ENCODE peak calls at places on chromosomes 2 and 18, in ten cellular contexts. X is NAMALWA, V is cardiac fibroblast, C is occipital lobe, D is Panc1, Q is NCI-H1105, U is GM20000, M is amygdala, J is endothelial cell, A is GM18507. B is an unnamed sample.

GRCh38 chr2:207996848-207997247 is 28.5 kb downstream of the PLEKHM3 start:
- DNase-seq in C (no peak), D (no peak), V (no peak), J (no peak), U (no peak), X (no peak), Q (no peak), M (no peak), A (no peak), B (no peak)

GRCh38 chr18:79905993-79906392 is 45.5 kb downstream of the SLC66A2 start:
- DNase-seq in M (no peak), J (no peak), U (peak), D (no peak), V (no peak), A (no peak), X (no peak), C (no peak), Q (no peak), B (no peak)

GRCh38 chr2:43455735-43456642 is 139.8 kb downstream of the THADA start:
- DNase-seq in A (no peak), V (peak), X (no peak), U (no peak), J (no peak), D (no peak), C (no peak), Q (no peak), M (no peak), B (no peak)

GRCh38 chr18:23462876-23463275 is 9.8 kb downstream of the RIOK3 start:
- DNase-seq in C (no peak), Q (no peak), V (peak), U (no peak), M (no peak), J (no peak), A (no peak), D (no peak), X (no peak), B (no peak)

GRCh38 chr18:63138469-63139340 is 180.9 kb downstream of the BCL2 start:
- DNase-seq in U (peak), X (peak), A (no peak), V (peak), C (no peak), J (peak), D (no peak), M (no peak), Q (no peak), B (no peak)

GRCh38 chr2:209458018-209458979 is 34.5 kb downstream of the MAP2 start:
- DNase-seq in J (no peak), D (no peak), U (no peak), X (no peak), C (no peak), M (no peak), Q (no peak), V (peak), A (no peak), B (no peak)

GRCh38 chr2:54457326-54458023 is 1.3 kb downstream of the SPTBN1 start:
- DNase-seq in A (no peak), Q (peak), U (peak), J (peak), X (peak), C (peak), D (no peak), M (peak), V (no peak), B (no peak)

GRCh38 chr2:241762321-241762932 is 14.2 kb upstream of the GAL3ST2 start:
- DNase-seq in U (no peak), J (no peak), A (no peak), X (no peak), M (no peak), Q (no peak), C (no peak), V (no peak), D (no peak), B (no peak)

GRCh38 chr2:7620255-7620654 is 703.0 kb downstream of the RNF144A start:
- DNase-seq in J (no peak), X (no peak), V (no peak), M (no peak), Q (no peak), D (no peak), U (no peak), C (no peak), A (no peak), B (no peak)

B was measured in mesothelial cell of epicardium.